ENCODE peak calls at places on chromosomes 11 and 22, in five cellular contexts. H, D, F, Y and I are unnamed samples.
A peak's percentile ranks its signal among the peaks of the same experiment; 100 is the strongest.

GRCh38 chr11:534592-535518 is 521 bp downstream of the HRAS start:
- DNase-seq in H (no peak), D (no peak), F (no peak), Y (peak; percentile 33), I (no peak)

GRCh38 chr11:78472905-78473304 is 55.3 kb upstream of the GAB2 start:
- DNase-seq in H (no peak), D (no peak), F (no peak), Y (no peak), I (no peak)

GRCh38 chr22:20128902-20129746 is 2.5 kb upstream of the ZDHHC8 start:
- DNase-seq in H (peak; percentile 56), D (peak; percentile 23), F (peak; percentile 35), Y (peak; percentile 5), I (peak; percentile 30)

GRCh38 chr11:34105957-34106504 is 602 bp downstream of the NAT10 start:
- DNase-seq in H (no peak), D (peak; percentile 18), F (peak; percentile 25), Y (no peak), I (peak; percentile 23)

GRCh38 chr11:113488931-113489351 is 13.7 kb upstream of the DRD2 start:
- DNase-seq in H (no peak), D (no peak), F (no peak), Y (no peak), I (no peak)

GRCh38 chr11:72507050-72507449 is 72.7 kb upstream of the CLPB start:
- DNase-seq in H (no peak), D (no peak), F (no peak), Y (no peak), I (no peak)

GRCh38 chr11:120717623-120718022 is 206.1 kb downstream of the GRIK4 start:
- DNase-seq in H (no peak), D (no peak), F (no peak), Y (no peak), I (no peak)

GRCh38 chr11:64536396-64536935 is 54.6 kb upstream of the SLC22A12 start:
- DNase-seq in H (peak; percentile 68), D (peak; percentile 15), F (no peak), Y (no peak), I (peak; percentile 6)

GRCh38 chr11:58059011-58059358 is 28.2 kb downstream of the OR6Q1 start:
- DNase-seq in H (peak; percentile 94), D (peak; percentile 92), F (peak; percentile 38), Y (no peak), I (peak; percentile 91)

GRCh38 chr22:50162391-50162956 is 8.1 kb upstream of the PANX2 start:
- DNase-seq in H (no peak), D (no peak), F (no peak), Y (no peak), I (no peak)

GRCh38 chr11:69443968-69444364 is 37.5 kb upstream of the LINC01488 start:
- DNase-seq in H (peak; percentile 73), D (peak; percentile 58), F (peak; percentile 38), Y (no peak), I (peak; percentile 57)

GRCh38 chr11:2812371-2812991 is 73.1 kb downstream of the CDKN1C start:
- DNase-seq in H (no peak), D (no peak), F (no peak), Y (no peak), I (peak; percentile 54)

GRCh38 chr11:63944987-63945386 is 6.2 kb downstream of the NAA40 start:
- DNase-seq in H (no peak), D (no peak), F (no peak), Y (no peak), I (no peak)

GRCh38 chr22:27124336-27125023 is 467.1 kb downstream of the MIAT start:
- DNase-seq in H (no peak), D (no peak), F (no peak), Y (no peak), I (no peak)